ENCODE peak calls at places on chromosomes 3 and 15, in five cellular contexts. P is nephron progenitor cell, U is hepatocyte, M is BJ, H is progenitor cell of endocrine pancreas. Q is an unnamed sample.

GRCh38 chr3:157354722-157355121 is 81.9 kb upstream of the PTX3 start:
- DNase-seq in P (no peak), U (peak), M (no peak), H (no peak), Q (peak)

GRCh38 chr3:139173372-139174108 is 128.8 kb upstream of the PRR23C start:
- DNase-seq in P (no peak), U (no peak), M (no peak), H (no peak), Q (no peak)

GRCh38 chr15:81308260-81308659 is 15.7 kb downstream of the STARD5 start:
- DNase-seq in P (no peak), U (no peak), M (no peak), H (no peak), Q (no peak)

GRCh38 chr3:149657458-149657795 is 398 bp downstream of the WWTR1 start:
- DNase-seq in P (no peak), U (peak), M (no peak), H (peak), Q (no peak)

GRCh38 chr15:45307230-45307924 is 55.3 kb downstream of the SLC28A2 start:
- DNase-seq in P (no peak), U (peak), M (peak), H (no peak), Q (no peak)

GRCh38 chr3:18189651-18190050 is 235.5 kb downstream of the SATB1 start:
- DNase-seq in P (no peak), U (no peak), M (peak), H (no peak), Q (no peak)

GRCh38 chr3:187064210-187065115 is 74.8 kb downstream of the RPL39L start:
- DNase-seq in P (no peak), U (no peak), M (no peak), H (no peak), Q (peak)

GRCh38 chr3:78178740-78179139 is 1138.8 kb downstream of the ROBO2 start:
- DNase-seq in P (no peak), U (no peak), M (peak), H (no peak), Q (no peak)

GRCh38 chr3:113454625-113455024 is 13.3 kb upstream of the CFAP44 start:
- DNase-seq in P (no peak), U (no peak), M (no peak), H (no peak), Q (no peak)

GRCh38 chr15:58539548-58539947 is 107.8 kb downstream of the LIPC start:
- DNase-seq in P (no peak), U (no peak), M (no peak), H (no peak), Q (no peak)

GRCh38 chr3:120854908-120855526 is 53.0 kb upstream of the STXBP5L start:
- DNase-seq in P (peak), U (no peak), M (no peak), H (no peak), Q (no peak)

GRCh38 chr3:23735062-23735461 is 70.7 kb upstream of the UBE2E1 start:
- DNase-seq in P (no peak), U (no peak), M (no peak), H (no peak), Q (no peak)

GRCh38 chr15:69978603-69979002 is 119.1 kb downstream of the TLE3 start:
- DNase-seq in P (no peak), U (no peak), M (no peak), H (no peak), Q (no peak)

DNA sequence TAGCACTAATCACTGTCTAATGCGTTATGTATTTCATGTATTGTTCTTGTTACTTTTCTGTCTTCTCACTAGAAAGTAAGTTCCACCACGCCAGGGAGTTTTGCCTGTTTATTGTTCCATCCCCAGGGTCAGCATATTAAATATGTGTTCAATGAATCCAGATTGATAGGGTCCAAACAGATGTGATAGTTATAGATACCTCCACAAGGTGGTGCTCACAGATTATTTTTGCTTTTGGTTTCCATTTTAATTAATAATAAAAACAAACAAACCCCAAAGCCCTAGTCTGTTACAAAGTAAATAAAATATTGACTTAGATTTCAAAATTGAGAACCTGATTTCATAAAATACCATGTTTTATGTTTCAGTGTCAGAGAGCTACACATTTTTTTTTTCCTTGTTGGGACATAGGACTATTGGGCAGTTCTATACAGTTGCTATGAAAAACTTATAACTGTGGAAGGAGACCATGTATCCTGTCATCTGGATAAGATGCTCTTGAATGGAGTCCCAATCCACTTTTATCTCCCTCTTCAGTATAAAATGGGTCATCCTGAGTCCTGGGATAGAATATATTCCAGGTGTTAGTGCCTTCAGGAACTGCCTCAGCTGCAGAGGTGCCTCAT is 12.4 kb downstream of the OTOL1 start:
- DNase-seq in P (no peak), U (no peak), M (no peak), H (no peak), Q (no peak)
- TF ChIP-seq CTCF in P (no peak), U (peak), M (peak), H (peak), Q (peak)

DNA sequence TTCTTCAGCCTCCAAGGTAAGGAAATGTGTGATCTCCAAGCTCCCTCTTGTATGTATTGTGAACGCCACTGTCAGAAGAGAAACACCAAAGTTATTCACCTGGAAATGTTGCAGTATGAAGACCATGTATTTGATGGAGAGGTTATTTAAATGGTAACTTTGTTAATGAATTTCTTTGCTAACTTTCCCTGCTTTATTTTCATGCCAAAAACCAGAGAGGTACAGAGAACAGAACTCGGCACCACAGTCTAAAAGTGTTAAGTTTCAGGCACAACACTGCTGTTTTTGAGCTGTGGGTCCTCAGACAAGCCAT is 73.1 kb upstream of the TNFSF10 start:
- DNase-seq in P (no peak), U (no peak), M (no peak), H (no peak), Q (no peak)
- TF ChIP-seq CTCF in P (no peak), U (no peak), M (no peak), H (no peak), Q (peak)

DNA sequence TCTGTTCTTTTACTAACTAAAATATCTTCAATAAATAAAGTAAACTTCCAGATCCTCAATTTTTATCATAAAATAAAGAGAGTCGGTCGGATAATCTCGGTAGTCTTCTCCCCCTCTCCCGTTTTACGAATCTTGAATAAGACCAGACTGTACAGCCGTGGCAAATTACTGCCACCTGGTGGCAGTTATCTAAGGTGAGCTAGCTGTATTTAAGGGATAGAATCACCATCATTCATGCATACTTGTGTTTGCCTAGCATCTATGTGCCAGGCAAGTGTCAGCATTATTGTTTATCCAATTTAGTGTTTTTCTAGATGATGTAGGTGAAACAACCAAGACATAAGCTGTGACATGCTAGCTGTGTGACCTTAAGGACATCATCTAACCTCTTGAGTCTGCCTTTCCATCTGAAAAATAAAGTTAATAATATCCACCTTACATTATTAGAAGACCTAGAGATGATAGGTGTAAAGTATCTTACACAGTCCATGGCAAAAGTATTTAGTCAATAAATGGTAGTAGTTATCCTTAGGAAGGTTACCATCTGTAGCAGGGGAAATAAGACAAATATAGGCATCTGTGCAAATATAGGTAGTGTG is 21.3 kb downstream of the DUT start:
- DNase-seq in P (peak), U (peak), M (no peak), H (peak), Q (peak)
- TF ChIP-seq CTCF in P (peak), U (peak), M (peak), H (peak), Q (peak)

DNA sequence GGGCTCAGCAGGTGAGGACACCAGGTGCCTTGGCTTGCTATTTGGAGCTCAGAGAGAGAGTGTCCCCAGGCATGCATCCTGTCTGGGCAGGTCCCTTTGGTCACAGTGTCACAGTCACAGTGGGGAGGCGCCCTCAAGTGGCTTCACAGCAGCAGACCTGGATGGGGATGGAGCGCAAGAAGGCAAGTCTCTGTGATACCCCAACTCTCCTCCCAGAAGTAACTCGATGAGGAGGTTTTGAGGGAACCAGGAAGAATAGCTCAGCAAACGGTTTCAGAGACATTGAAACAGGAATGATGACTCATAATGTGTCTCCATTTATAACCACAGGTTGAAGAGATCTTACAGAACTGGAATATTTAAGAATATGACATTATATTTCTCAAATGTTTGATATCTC is 66.5 kb upstream of the SH3GL3 start:
- DNase-seq in P (peak), U (peak), M (no peak), H (peak), Q (peak)
- TF ChIP-seq CTCF in P (peak), U (peak), M (peak), H (peak), Q (no peak)

GRCh38 chr3:39185959-39186691 is 6.3 kb downstream of the XIRP1 start:
- DNase-seq in P (no peak), U (no peak), M (no peak), H (no peak), Q (no peak)

GRCh38 chr3:39184968-39185285 is 7.5 kb downstream of the XIRP1 start:
- DNase-seq in P (no peak), U (no peak), M (no peak), H (no peak), Q (no peak)

GRCh38 chr3:39183231-39184080 is 8.9 kb downstream of the XIRP1 start:
- DNase-seq in P (no peak), U (no peak), M (no peak), H (no peak), Q (no peak)

GRCh38 chr3:39185326-39185958 is 7.0 kb downstream of the XIRP1 start:
- DNase-seq in P (no peak), U (no peak), M (no peak), H (no peak), Q (no peak)

GRCh38 chr3:39184081-39184967 is 8.1 kb downstream of the XIRP1 start:
- DNase-seq in P (no peak), U (no peak), M (no peak), H (no peak), Q (no peak)
- TF ChIP-seq CTCF in P (no peak), U (no peak), M (no peak), H (no peak), Q (no peak)

GRCh38 chr3:117016359-117016758 is 306.8 kb downstream of the TUSC7 start:
- DNase-seq in P (no peak), U (peak), M (no peak), H (no peak), Q (no peak)

GRCh38 chr3:117017135-117017990 is 307.8 kb downstream of the TUSC7 start:
- DNase-seq in P (no peak), U (peak), M (no peak), H (no peak), Q (no peak)

GRCh38 chr3:117018622-117019021 is 309.0 kb downstream of the TUSC7 start:
- DNase-seq in P (no peak), U (no peak), M (no peak), H (no peak), Q (no peak)

GRCh38 chr3:117019082-117019713 is 309.6 kb downstream of the TUSC7 start:
- DNase-seq in P (peak), U (peak), M (peak), H (peak), Q (peak)
- TF ChIP-seq CTCF in P (peak), U (peak), M (peak), H (peak), Q (peak)

GRCh38 chr3:47342156-47342555 is 38.7 kb upstream of the PTPN23 start:
- DNase-seq in P (no peak), U (no peak), M (no peak), H (no peak), Q (no peak)
- TF ChIP-seq CTCF in P (no peak), U (no peak), M (no peak), H (no peak), Q (no peak)

GRCh38 chr3:111578867-111579266 is 16.3 kb downstream of the ZBED2 start:
- DNase-seq in P (no peak), U (no peak), M (no peak), H (no peak), Q (no peak)

GRCh38 chr3:111579495-111579894 is 15.7 kb downstream of the ZBED2 start:
- DNase-seq in P (no peak), U (no peak), M (no peak), H (no peak), Q (no peak)

GRCh38 chr3:111577113-111577512 is 18.0 kb downstream of the ZBED2 start:
- DNase-seq in P (no peak), U (no peak), M (no peak), H (no peak), Q (no peak)

GRCh38 chr3:111581403-111582113 is 13.6 kb downstream of the ZBED2 start:
- DNase-seq in P (no peak), U (no peak), M (no peak), H (no peak), Q (no peak)

GRCh38 chr3:111577798-111578685 is 17.1 kb downstream of the ZBED2 start:
- DNase-seq in P (no peak), U (peak), M (peak), H (no peak), Q (peak)
- TF ChIP-seq CTCF in P (peak), U (peak), M (peak), H (peak), Q (no peak)

DNA sequence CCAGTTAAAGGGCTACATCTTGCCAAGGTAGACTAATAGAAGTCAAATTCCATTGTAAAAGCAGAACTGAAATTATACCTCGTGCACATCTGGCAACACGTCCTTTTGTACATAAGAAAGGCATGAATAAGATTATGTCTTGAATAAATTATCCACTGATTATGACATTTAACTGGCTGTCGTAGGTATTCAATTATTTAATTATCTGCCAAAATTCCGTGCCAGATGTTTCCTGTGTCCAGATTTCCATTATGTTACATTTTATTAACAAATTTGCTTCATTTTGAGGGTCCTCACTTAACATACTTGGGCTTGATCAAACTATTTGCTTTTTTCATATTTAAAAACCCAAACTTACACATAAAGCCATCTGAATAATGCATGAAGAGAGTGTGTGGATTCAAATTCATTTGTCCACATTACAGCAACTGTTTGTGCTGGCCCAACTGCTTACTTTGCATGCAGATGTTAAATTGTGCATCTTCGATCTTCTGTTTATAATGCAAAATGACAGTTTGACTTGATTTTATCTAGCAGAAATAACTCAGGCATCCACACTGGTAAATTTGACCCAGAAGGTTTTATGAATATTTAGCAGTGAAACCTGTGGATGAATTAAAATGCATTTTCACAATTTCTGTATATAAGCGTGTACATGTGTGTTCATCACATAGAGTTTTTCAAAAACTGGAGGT is 701.5 kb downstream of the ZNF385D start:
- DNase-seq in P (no peak), U (no peak), M (no peak), H (no peak), Q (no peak)
- TF ChIP-seq CTCF in P (no peak), U (no peak), M (no peak), H (no peak), Q (no peak)